ENCODE peak calls at places on chromosomes 12 and 14, in four cellular contexts. Q is fibroblast of mammary gland, Y is DND-41, K is foreskin fibroblast. B is an unnamed sample.

GRCh38 chr12:4918950-4919660 is 9.4 kb downstream of the KCNA1 start:
- DNase-seq in Q (peak; percentile 35), Y (no peak), K (no peak), B (peak; percentile 61)

GRCh38 chr14:63039800-63040380 is 5.4 kb downstream of the KCNH5 start:
- DNase-seq in Q (peak; percentile 67), Y (no peak), K (peak; percentile 10), B (peak; percentile 10)

GRCh38 chr14:22276913-22277816 is 311.9 kb downstream of the DAD1 start:
- DNase-seq in Q (peak; percentile 30), Y (no peak), K (peak; percentile 3), B (peak; percentile 17)

GRCh38 chr12:99271071-99271470 is 376.5 kb upstream of the GARIN6 start:
- DNase-seq in Q (no peak), Y (no peak), K (no peak), B (no peak)

GRCh38 chr12:116365114-116365513 is 87.6 kb upstream of the MED13L start:
- DNase-seq in Q (no peak), Y (no peak), K (no peak), B (no peak)

GRCh38 chr12:67911293-67911637 is 78.0 kb upstream of the IFNG-AS1 start:
- DNase-seq in Q (no peak), Y (no peak), K (no peak), B (no peak)

GRCh38 chr12:132700212-132700913 is 10.3 kb upstream of the PGAM5 start:
- DNase-seq in Q (peak; percentile 63), Y (no peak), K (peak; percentile 51), B (peak; percentile 85)

GRCh38 chr12:70853326-70853725 is 67.2 kb downstream of the PTPRR start:
- DNase-seq in Q (peak; percentile 98), Y (no peak), K (peak; percentile 91), B (no peak)

GRCh38 chr12:541676-542289 is 82.0 kb downstream of the B4GALNT3 start:
- DNase-seq in Q (no peak), Y (no peak), K (no peak), B (no peak)

GRCh38 chr14:51014625-51015024 is 70.3 kb upstream of the PYGL start:
- DNase-seq in Q (peak; percentile 48), Y (no peak), K (no peak), B (no peak)

GRCh38 chr12:16670456-16671050 is 64.6 kb upstream of the LMO3 start:
- DNase-seq in Q (peak; percentile 30), Y (no peak), K (no peak), B (no peak)

GRCh38 chr12:110314308-110314707 is 33.3 kb downstream of the ATP2A2 start:
- DNase-seq in Q (peak; percentile 83), Y (no peak), K (peak; percentile 72), B (peak; percentile 57)

GRCh38 chr12:124567035-124567672 is at the start of gene NCOR2:
- DNase-seq in Q (no peak), Y (peak; percentile 76), K (no peak), B (peak; percentile 71)

GRCh38 chr12:34253674-34254073 is 231.4 kb downstream of the ALG10 start:
- DNase-seq in Q (no peak), Y (no peak), K (no peak), B (no peak)

GRCh38 chr12:32336261-32336660 is 63.1 kb upstream of the FGD4 start:
- DNase-seq in Q (peak; percentile 12), Y (no peak), K (no peak), B (no peak)

GRCh38 chr14:75049731-75050201 is 1.5 kb downstream of the MLH3 start:
- DNase-seq in Q (peak; percentile 76), Y (no peak), K (no peak), B (no peak)

DNA sequence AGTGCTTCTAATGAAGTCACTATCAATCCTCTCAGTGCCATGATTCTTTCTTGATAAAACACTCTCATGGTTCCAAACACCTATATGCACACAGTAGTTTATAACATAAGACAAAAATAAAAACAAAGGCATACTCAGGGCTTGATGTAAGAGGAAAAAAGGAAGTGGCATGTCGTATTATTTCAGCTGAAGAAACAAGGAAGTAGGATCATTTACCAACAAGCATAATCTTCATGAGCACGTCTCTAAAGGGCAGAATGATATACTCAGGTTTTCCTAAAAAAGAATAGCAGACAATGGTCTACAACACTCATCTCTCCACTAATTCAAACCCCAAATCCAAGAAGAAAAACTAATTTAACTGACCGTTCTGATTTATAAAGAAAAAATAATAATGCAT is 33.9 kb downstream of the NUMB start:
- DNase-seq in Q (no peak), Y (no peak), K (no peak), B (peak; percentile 17)
- H3K4me3 ChIP-seq in Q (no peak overlapping the region), Y (no peak overlapping the region), K (no peak overlapping the region), B (peak overlapping the region; percentile 9)

DNA sequence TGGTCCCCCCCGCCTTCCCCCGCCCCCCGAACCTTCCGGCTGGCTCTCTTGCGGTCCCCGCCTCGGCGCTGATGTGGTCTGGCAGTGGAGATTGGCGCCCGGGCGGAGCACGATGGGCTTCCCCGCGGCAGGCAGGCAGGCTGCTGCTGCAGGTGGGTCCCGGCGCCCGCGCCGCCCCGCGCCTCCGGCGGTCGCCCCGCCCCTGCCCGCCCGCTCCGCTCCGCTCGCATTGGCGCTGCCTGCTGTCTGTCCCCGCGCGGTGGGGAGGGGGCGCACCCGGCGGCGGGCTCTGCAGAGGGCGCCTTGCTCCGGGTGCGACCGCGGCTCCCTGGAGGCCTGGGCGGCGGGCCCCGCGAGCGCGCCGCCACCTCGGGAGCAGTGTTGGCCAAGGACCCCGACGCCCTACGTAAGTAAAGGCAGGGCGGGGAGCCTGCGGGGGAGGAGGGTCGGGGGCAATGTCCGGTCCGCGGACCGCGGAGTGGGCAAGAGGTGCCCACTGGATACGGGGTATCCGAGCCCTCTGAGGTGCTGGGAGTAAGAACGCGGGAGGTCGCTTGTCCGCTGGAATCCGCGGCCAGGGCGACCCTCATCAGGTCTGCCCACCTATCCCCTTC is at the start of gene AKAP5:
- DNase-seq in Q (no peak), Y (peak; percentile 87), K (peak; percentile 6), B (peak; percentile 74)
- TF ChIP-seq CTCF in Q (no peak), Y (peak; percentile 16), K (no peak), B (no peak)

GRCh38 chr12:77575376-77575775 is 255.3 kb upstream of the NAV3 start:
- DNase-seq in Q (no peak), Y (no peak), K (no peak), B (no peak)

GRCh38 chr12:77577756-77578155 is 252.9 kb upstream of the NAV3 start:
- DNase-seq in Q (peak; percentile 34), Y (no peak), K (no peak), B (no peak)

DNA sequence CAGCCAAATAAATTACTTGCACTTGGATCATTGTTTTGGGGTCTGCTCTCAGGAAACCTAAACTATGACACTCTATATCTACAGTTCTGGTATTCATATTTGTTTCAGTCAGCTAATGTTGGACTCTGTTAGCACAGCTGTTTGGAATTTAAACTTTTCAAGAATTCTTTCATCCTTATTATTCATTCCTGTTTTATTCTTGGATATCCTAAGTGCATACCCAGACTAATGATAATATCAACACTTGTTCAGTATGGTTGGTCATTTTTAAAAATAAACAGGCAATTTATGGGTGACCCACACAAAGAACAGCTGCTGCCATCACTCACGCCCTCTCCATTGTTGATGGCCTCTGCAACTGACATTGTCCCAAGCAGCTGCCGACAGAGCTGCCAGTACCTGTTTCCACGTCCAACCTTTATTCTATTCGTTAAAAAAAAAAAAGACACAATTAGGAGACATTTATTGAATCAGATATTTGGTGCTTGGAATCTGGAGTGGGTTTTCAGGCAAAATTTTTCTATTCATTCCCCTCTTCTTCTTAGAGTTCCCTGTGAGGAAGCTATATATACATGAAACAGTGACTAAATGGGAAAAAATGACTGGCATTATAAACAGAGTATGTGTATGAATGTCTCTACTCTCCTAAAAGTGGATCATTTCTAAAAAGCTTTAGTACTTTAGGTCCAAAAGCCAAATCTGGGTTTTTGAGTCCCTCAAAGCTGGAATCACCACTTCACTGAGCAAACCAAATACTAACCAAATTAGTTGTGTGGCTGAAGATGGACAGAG is 252.0 kb upstream of the NAV3 start:
- DNase-seq in Q (peak; percentile 24), Y (no peak), K (no peak), B (no peak)
- H3K4me3 ChIP-seq in Q (no peak overlapping the region), Y (no peak overlapping the region), K (no peak overlapping the region), B (no peak overlapping the region)

DNA sequence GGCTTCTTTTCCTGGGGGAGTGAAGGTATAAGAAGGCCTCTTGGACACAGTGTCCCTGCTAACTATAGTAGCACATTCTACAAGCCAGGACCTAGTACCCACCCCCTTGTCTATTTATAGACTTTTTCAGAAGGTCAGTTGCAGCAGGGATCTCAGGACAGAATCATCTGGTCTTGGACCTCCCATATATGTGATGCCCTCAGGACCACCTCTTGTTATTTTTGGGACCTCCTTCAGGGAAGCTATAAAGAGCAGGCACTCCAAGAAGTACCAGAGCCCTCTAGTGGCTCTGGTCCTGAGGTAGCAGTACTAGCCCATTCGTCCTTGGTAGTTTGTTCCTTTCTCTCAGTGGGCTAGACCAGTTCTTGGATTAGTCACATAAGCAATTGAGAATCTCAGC is 4.3 kb downstream of the COQ10A start:
- DNase-seq in Q (peak; percentile 48), Y (no peak), K (no peak), B (peak; percentile 26)
- TF ChIP-seq CTCF in Q (peak; percentile 50), Y (peak; percentile 50), K (peak; percentile 58), B (peak; percentile 25)

GRCh38 chr14:79856357-79856756 is 354.9 kb downstream of the DIO2 start:
- DNase-seq in Q (peak; percentile 19), Y (no peak), K (no peak), B (no peak)

GRCh38 chr14:79852975-79853374 is 358.3 kb downstream of the DIO2 start:
- DNase-seq in Q (no peak), Y (no peak), K (no peak), B (no peak)

GRCh38 chr14:79861111-79861510 is 350.2 kb downstream of the DIO2 start:
- DNase-seq in Q (no peak), Y (no peak), K (no peak), B (no peak)

GRCh38 chr14:79855789-79856188 is 355.5 kb downstream of the DIO2 start:
- DNase-seq in Q (no peak), Y (no peak), K (no peak), B (no peak)
- H3K4me3 ChIP-seq in Q (no peak overlapping the region), Y (no peak overlapping the region), K (no peak overlapping the region), B (no peak overlapping the region)

GRCh38 chr14:23360496-23360895 is 4.5 kb downstream of the EFS start:
- DNase-seq in Q (no peak), Y (no peak), K (no peak), B (no peak)
- TF ChIP-seq CTCF in Q (no peak), Y (peak; percentile 3), K (no peak), B (no peak)

GRCh38 chr12:47206450-47206830 is 126.7 kb upstream of the AMIGO2 start:
- DNase-seq in Q (no peak), Y (no peak), K (no peak), B (no peak)
- H3K4me3 ChIP-seq in Q (no peak overlapping the region), Y (no peak overlapping the region), K (no peak overlapping the region), B (no peak overlapping the region)

GRCh38 chr14:102683399-102684275 is 91.2 kb downstream of the RCOR1 start:
- DNase-seq in Q (no peak), Y (no peak), K (no peak), B (no peak)
- TF ChIP-seq CTCF in Q (no peak), Y (no peak), K (no peak), B (no peak)

GRCh38 chr14:103206023-103206481 is 82.8 kb downstream of the TNFAIP2 start:
- DNase-seq in Q (peak; percentile 8), Y (no peak), K (no peak), B (no peak)

GRCh38 chr14:103207404-103208072 is 84.3 kb downstream of the TNFAIP2 start:
- DNase-seq in Q (no peak), Y (no peak), K (no peak), B (no peak)

GRCh38 chr14:103207038-103207403 is 83.8 kb downstream of the TNFAIP2 start:
- DNase-seq in Q (peak; percentile 36), Y (no peak), K (no peak), B (no peak)

GRCh38 chr14:103204852-103205540 is 81.7 kb downstream of the TNFAIP2 start:
- DNase-seq in Q (peak; percentile 30), Y (no peak), K (no peak), B (no peak)

GRCh38 chr14:103205541-103205906 is 82.3 kb downstream of the TNFAIP2 start:
- DNase-seq in Q (no peak), Y (no peak), K (no peak), B (no peak)
- H3K4me3 ChIP-seq in Q (no peak overlapping the region), Y (no peak overlapping the region), K (no peak overlapping the region), B (no peak overlapping the region)